ENCODE peak calls at places on chromosomes 11 and 22, in nine cellular contexts. T is caudate nucleus; E is GM23248; R is aorta; J is lower lobe of right lung; C is cardiac muscle cell; D is dorsolateral prefrontal cortex; X is CD4-positive, alpha-beta T cell; Q is neural progenitor cell. U is an unnamed sample.

GRCh38 chr11:1766719-1767398 is 3.1 kb upstream of the CTSD start:
- DNase-seq in T (no peak), E (no peak), R (peak), J (no peak), C (no peak), D (peak), X (no peak), Q (no peak), U (no peak)

GRCh38 chr11:134276396-134277175 is 407 bp downstream of the GLB1L3 start:
- DNase-seq in T (no peak), E (peak), R (peak), J (no peak), C (no peak), D (peak), X (no peak), Q (peak), U (no peak)

GRCh38 chr22:32584650-32585049 is 110.0 kb downstream of the FBXO7 start:
- DNase-seq in T (no peak), E (peak), R (no peak), J (no peak), C (no peak), D (no peak), X (no peak), Q (no peak), U (no peak)

GRCh38 chr11:32081129-32081641 is 9.7 kb upstream of the RCN1 start:
- DNase-seq in T (no peak), E (peak), R (no peak), J (no peak), C (no peak), D (no peak), X (no peak), Q (no peak), U (no peak)

GRCh38 chr22:41401781-41402648 is 20.3 kb downstream of the TEF start:
- DNase-seq in T (peak), E (peak), R (peak), J (peak), C (peak), D (peak), X (no peak), Q (peak), U (peak)

GRCh38 chr11:79092791-79093313 is 348.0 kb downstream of the TENM4 start:
- DNase-seq in T (no peak), E (peak), R (no peak), J (no peak), C (no peak), D (no peak), X (no peak), Q (no peak), U (no peak)

GRCh38 chr11:18321622-18321990 is 334 bp downstream of the HPS5 start:
- DNase-seq in T (no peak), E (peak), R (no peak), J (no peak), C (no peak), D (no peak), X (no peak), Q (no peak), U (no peak)

GRCh38 chr11:2533642-2534115 is 88.9 kb downstream of the KCNQ1 start:
- DNase-seq in T (no peak), E (peak), R (peak), J (peak), C (peak), D (no peak), X (no peak), Q (peak), U (peak)

GRCh38 chr22:27397948-27398330 is 403.6 kb downstream of the MN1 start:
- DNase-seq in T (no peak), E (peak), R (no peak), J (peak), C (no peak), D (no peak), X (no peak), Q (no peak), U (no peak)

GRCh38 chr11:127648604-127649003 is 648.0 kb upstream of the KIRREL3 start:
- DNase-seq in T (no peak), E (no peak), R (no peak), J (no peak), C (no peak), D (no peak), X (no peak), Q (no peak), U (no peak)

GRCh38 chr11:3169235-3169951 is 4.3 kb upstream of the OSBPL5 start:
- DNase-seq in T (no peak), E (peak), R (peak), J (peak), C (peak), D (peak), X (no peak), Q (peak), U (no peak)

GRCh38 chr22:36870250-36870649 is 9.4 kb downstream of the NCF4 start:
- DNase-seq in T (no peak), E (no peak), R (no peak), J (no peak), C (no peak), D (no peak), X (no peak), Q (no peak), U (no peak)

GRCh38 chr11:70364745-70365535 is 33.4 kb upstream of the CTTN start:
- DNase-seq in T (no peak), E (no peak), R (no peak), J (no peak), C (no peak), D (no peak), X (peak), Q (no peak), U (no peak)

GRCh38 chr11:27406498-27407354 is 43.7 kb upstream of the CCDC34 start:
- DNase-seq in T (no peak), E (no peak), R (no peak), J (no peak), C (no peak), D (no peak), X (no peak), Q (no peak), U (no peak)

GRCh38 chr11:118641463-118642019 is 34.1 kb downstream of the PHLDB1 start:
- DNase-seq in T (no peak), E (no peak), R (no peak), J (no peak), C (no peak), D (no peak), X (no peak), Q (no peak), U (no peak)

GRCh38 chr11:12897390-12897789 is 111.7 kb upstream of the RASSF10 start:
- DNase-seq in T (no peak), E (no peak), R (peak), J (no peak), C (no peak), D (no peak), X (no peak), Q (no peak), U (peak)
- H3K27ac ChIP-seq in T (peak), E (peak), R (peak), J (no peak), C (peak), D (no peak), X (no peak), Q (no peak), U (no peak)

GRCh38 chr22:23184764-23185113 is 4.4 kb downstream of the BCR start:
- DNase-seq in T (no peak), E (no peak), R (no peak), J (no peak), C (no peak), D (no peak), X (no peak), Q (no peak), U (no peak)

GRCh38 chr22:23181763-23182288 is 1.5 kb downstream of the BCR start:
- DNase-seq in T (no peak), E (no peak), R (no peak), J (no peak), C (no peak), D (no peak), X (no peak), Q (no peak), U (no peak)

GRCh38 chr22:23184100-23184763 is 3.9 kb downstream of the BCR start:
- DNase-seq in T (no peak), E (no peak), R (no peak), J (no peak), C (no peak), D (no peak), X (no peak), Q (no peak), U (no peak)

GRCh38 chr22:23182289-23183106 is 2.2 kb downstream of the BCR start:
- DNase-seq in T (no peak), E (peak), R (no peak), J (no peak), C (peak), D (no peak), X (no peak), Q (peak), U (no peak)

GRCh38 chr22:23183107-23183698 is 2.9 kb downstream of the BCR start:
- DNase-seq in T (peak), E (peak), R (no peak), J (peak), C (peak), D (peak), X (no peak), Q (peak), U (peak)
- H3K27ac ChIP-seq in T (peak), E (no peak), R (peak), J (peak), C (peak), D (peak), X (peak), Q (peak), U (peak)

DNA sequence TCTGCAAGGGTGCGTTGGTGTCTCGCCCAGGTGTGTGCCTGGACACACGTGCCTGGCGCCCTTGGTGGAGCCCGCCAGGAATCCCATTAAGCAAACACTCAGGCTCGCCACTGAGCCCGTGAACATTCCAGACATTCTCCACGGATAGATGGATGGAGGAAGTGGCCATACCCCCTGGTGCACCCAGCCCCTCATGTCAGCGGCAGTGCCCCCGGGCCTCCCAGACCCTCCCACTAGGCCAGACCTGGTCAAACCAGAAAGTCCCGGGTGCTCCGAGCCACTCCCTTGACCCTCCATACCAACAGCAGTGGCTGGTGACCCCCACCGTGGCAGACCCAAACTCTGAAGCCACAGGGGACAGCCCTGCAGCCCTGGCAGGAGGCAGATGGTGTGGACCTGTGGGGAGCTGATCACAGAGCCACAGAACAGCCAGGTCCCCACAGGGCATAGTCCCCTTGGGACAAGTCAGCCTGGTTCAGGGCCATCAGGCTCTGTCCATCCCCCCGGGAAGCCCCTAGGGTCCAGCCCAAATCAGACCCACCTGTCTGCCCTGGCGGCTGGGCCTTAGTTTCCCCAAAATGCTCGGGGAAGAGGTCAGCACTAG is 1.9 kb downstream of the EPS8L2 start:
- DNase-seq in T (no peak), E (no peak), R (no peak), J (peak), C (peak), D (no peak), X (no peak), Q (peak), U (no peak)
- H3K27ac ChIP-seq in T (no peak), E (no peak), R (no peak), J (peak), C (no peak), D (no peak), X (no peak), Q (no peak), U (no peak)

GRCh38 chr11:122093731-122094130 is 22.3 kb downstream of the BLID start:
- DNase-seq in T (no peak), E (peak), R (no peak), J (no peak), C (no peak), D (no peak), X (no peak), Q (no peak), U (no peak)

GRCh38 chr11:122099345-122100045 is 16.5 kb downstream of the BLID start:
- DNase-seq in T (no peak), E (peak), R (no peak), J (no peak), C (no peak), D (no peak), X (no peak), Q (no peak), U (no peak)

GRCh38 chr11:122098223-122098980 is 17.6 kb downstream of the BLID start:
- DNase-seq in T (no peak), E (no peak), R (no peak), J (no peak), C (no peak), D (no peak), X (no peak), Q (no peak), U (no peak)

GRCh38 chr11:122097419-122098001 is 18.5 kb downstream of the BLID start:
- DNase-seq in T (no peak), E (peak), R (no peak), J (no peak), C (no peak), D (no peak), X (no peak), Q (peak), U (no peak)

GRCh38 chr11:122095950-122096942 is 19.8 kb downstream of the BLID start:
- DNase-seq in T (no peak), E (peak), R (no peak), J (no peak), C (no peak), D (no peak), X (no peak), Q (no peak), U (no peak)
- H3K27ac ChIP-seq in T (peak), E (peak), R (peak), J (no peak), C (no peak), D (peak), X (no peak), Q (no peak), U (peak)

GRCh38 chr11:16960250-16960649 is 54.0 kb downstream of the PLEKHA7 start:
- DNase-seq in T (no peak), E (no peak), R (no peak), J (no peak), C (no peak), D (no peak), X (no peak), Q (no peak), U (no peak)
- H3K27ac ChIP-seq in T (no peak), E (no peak), R (no peak), J (no peak), C (no peak), D (no peak), X (no peak), Q (no peak), U (no peak)

GRCh38 chr22:31477329-31477728 is 12.3 kb downstream of the EIF4ENIF1 start:
- DNase-seq in T (no peak), E (no peak), R (no peak), J (no peak), C (no peak), D (no peak), X (no peak), Q (no peak), U (no peak)
- H3K27ac ChIP-seq in T (no peak), E (no peak), R (no peak), J (no peak), C (no peak), D (no peak), X (no peak), Q (no peak), U (no peak)